ENCODE peak calls at places on chromosomes 2 and 18, in seven cellular contexts. O is stimulated activated CD8-positive, alpha-beta memory T cell treated with anti-CD3 and anti-CD28 coated beads, Interleukin-4, amount 100 ng/mL, for 1 hour; C is fibroblast of lung; B is uterus; N is NCI-H1417; Q is left ventricle myocardium inferior; L is stimulated activated CD4-positive, alpha-beta T cell treated with anti-CD3 and anti-CD28 coated beads, Interleukin-12 subunit alpha, Interleukin-12 subunit beta, amount 100 ng/mL, for 48 hours. H is an unnamed sample.

GRCh38 chr2:17303496-17303895 is 214.7 kb downstream of the RAD51AP2 start:
- DNase-seq in O (no peak), C (peak), N (no peak), L (no peak), Q (no peak), B (no peak), H (no peak)

GRCh38 chr2:30412392-30413321 is 34.4 kb upstream of the LCLAT1 start:
- DNase-seq in L (no peak), O (no peak), B (peak), N (no peak), Q (peak), C (peak), H (no peak)

GRCh38 chr18:50410008-50410407 is 35.2 kb downstream of the SKA1 start:
- DNase-seq in Q (no peak), N (no peak), B (no peak), O (no peak), L (no peak), C (no peak), H (no peak)

GRCh38 chr2:132669854-132670103 is 226 bp downstream of the LYPD1 start:
- DNase-seq in O (no peak), Q (no peak), B (no peak), N (peak), C (no peak), L (no peak), H (peak)

GRCh38 chr18:7272268-7273049 is 41.6 kb downstream of the LRRC30 start:
- DNase-seq in B (peak), Q (peak), L (no peak), C (peak), O (no peak), N (peak), H (peak)

GRCh38 chr2:209141818-209142217 is 282.0 kb upstream of the MAP2 start:
- DNase-seq in B (no peak), O (no peak), C (no peak), L (no peak), N (no peak), Q (no peak), H (no peak)

GRCh38 chr18:66046025-66046602 is 295.3 kb downstream of the CDH7 start:
- DNase-seq in Q (no peak), O (no peak), B (no peak), N (no peak), C (no peak), L (no peak), H (no peak)

GRCh38 chr18:8882632-8883408 is 177.5 kb downstream of the MTCL1 start:
- DNase-seq in B (no peak), O (no peak), C (no peak), N (no peak), L (no peak), Q (no peak), H (no peak)

GRCh38 chr18:26440644-26441043 is 107.7 kb downstream of the KCTD1 start:
- DNase-seq in O (no peak), B (no peak), C (no peak), N (no peak), Q (no peak), L (no peak), H (no peak)

H was measured in NCI-H526 treated with DMSO at 0.1 percent for 48 hours.